ENCODE peak calls at places on chromosomes 6 and 20, in five cellular contexts. C, D, I, F and S are unnamed samples.

GRCh38 chr6:56102216-56102615 is 145.2 kb downstream of the COL21A1 start:
- DNase-seq in I (no peak), D (no peak), F (peak), C (no peak), S (no peak)

GRCh38 chr20:49045440-49046086 is 549 bp upstream of the CSE1L start:
- DNase-seq in C (no peak), I (peak), F (no peak), D (peak), S (peak)

GRCh38 chr6:73050706-73051105 is 174.6 kb downstream of the KHDC1L start:
- DNase-seq in D (no peak), C (no peak), I (no peak), F (no peak), S (no peak)

GRCh38 chr6:39892490-39893129 is 41.7 kb downstream of the MOCS1 start:
- DNase-seq in I (peak), D (peak), C (peak), F (peak), S (no peak)

GRCh38 chr20:667351-668034 is 8.1 kb downstream of the SCRT2 start:
- DNase-seq in D (peak), C (peak), I (peak), F (peak), S (peak)

GRCh38 chr6:133467982-133468380 is 226.8 kb downstream of the EYA4 start:
- DNase-seq in C (no peak), F (no peak), I (no peak), D (peak), S (no peak)

GRCh38 chr6:6221829-6222535 is 98.5 kb downstream of the F13A1 start:
- DNase-seq in F (peak), C (peak), D (no peak), I (peak), S (no peak)

GRCh38 chr20:1792274-1792673 is 102.9 kb upstream of the SIRPA start:
- DNase-seq in D (no peak), F (peak), I (no peak), C (no peak), S (no peak)

GRCh38 chr20:23350007-23350854 is at the start of gene NXT1:
- DNase-seq in C (peak), I (peak), D (peak), F (peak), S (peak)
- TF ChIP-seq CTCF in C (no peak), I (no peak), D (no peak), F (no peak), S (no peak)

GRCh38 chr6:31663087-31663960 is 1.5 kb downstream of the GPANK1 start:
- DNase-seq in F (peak), D (peak), I (no peak), C (no peak), S (no peak)

GRCh38 chr6:31661867-31662723 is 1.5 kb upstream of the C6orf47 start:
- DNase-seq in I (peak), F (no peak), C (no peak), D (no peak), S (no peak)

GRCh38 chr6:31665501-31666336 is at the start of gene CSNK2B:
- DNase-seq in D (peak), F (peak), I (peak), C (peak), S (peak)

GRCh38 chr6:31664790-31665500 is at the start of gene GPANK1:
- DNase-seq in F (peak), I (peak), D (peak), C (peak), S (peak)

GRCh38 chr6:31663961-31664789 is 622 bp downstream of the GPANK1 start:
- DNase-seq in I (no peak), D (peak), C (no peak), F (peak), S (peak)
- TF ChIP-seq CTCF in I (no peak), D (no peak), C (no peak), F (no peak), S (no peak)

DNA sequence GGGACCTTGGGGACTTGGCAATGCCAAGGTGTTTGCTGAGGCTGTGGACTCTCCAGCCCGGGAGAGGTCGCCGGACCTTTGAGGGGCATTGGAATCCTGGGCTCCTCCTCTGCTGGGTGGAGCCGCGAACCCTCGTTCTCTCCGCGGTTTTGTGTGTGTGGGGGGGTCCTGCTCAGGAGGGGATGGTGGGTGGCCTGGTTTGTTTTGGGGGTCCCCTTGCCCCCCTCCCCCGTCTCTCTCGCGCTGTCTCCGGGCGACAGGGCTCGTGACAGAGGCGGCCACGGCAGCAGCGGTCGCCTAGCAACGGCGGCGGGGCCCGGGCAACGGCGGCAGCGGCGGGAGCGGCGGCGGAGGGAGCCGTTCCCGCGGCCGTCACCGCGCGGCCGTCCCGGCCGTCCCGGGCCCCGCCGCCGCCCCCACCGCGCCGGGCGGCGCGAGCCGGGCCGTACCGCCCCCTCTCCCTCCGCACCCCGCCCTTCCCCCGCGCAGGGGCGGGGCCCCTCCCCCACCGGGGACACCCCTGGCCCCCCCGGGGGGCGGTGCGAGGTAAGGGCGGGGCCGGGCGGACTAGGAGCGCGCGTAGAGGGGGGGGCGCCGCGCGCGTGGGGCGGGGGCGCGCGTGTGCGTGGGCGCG is 7.8 kb downstream of the SYNGAP1 start:
- DNase-seq in I (peak), C (peak), D (no peak), F (no peak), S (peak)
- TF ChIP-seq CTCF in I (no peak), C (peak), D (no peak), F (no peak), S (no peak)

GRCh38 chr20:43844778-43845614 is 69.7 kb upstream of the TOX2 start:
- DNase-seq in F (peak), I (no peak), D (peak), C (no peak), S (peak)
- TF ChIP-seq CTCF in F (peak), I (no peak), D (peak), C (no peak), S (peak)

DNA sequence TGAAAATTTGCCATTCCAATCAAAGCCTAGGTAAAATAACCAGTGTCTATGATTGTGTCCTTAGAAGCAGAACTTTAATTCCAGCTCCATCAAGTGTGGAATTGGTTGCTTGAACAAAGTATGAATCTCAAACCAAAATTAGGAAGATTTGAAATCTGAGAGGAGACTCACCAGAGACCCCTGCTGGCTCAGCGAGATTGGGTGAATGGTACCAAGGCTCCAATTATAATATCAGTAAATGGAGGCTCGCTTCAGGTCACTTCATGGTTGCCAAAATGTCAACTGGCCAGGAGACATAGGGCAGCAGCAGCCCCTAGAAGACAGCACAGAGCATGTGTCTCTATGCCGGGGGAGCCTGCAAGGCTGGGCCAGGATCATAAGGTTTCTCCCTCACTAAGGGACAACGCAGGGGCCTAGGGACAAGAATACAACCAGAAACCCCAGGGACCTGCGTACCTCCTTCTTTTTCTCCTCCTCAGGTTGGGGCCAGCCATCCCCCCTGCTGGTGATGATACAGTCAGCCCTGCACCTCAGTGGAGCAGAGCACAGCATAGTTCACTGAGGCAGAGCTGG is 14.0 kb downstream of the RBL1 start:
- DNase-seq in F (no peak), C (no peak), I (peak), D (peak), S (no peak)
- TF ChIP-seq CTCF in F (peak), C (peak), I (peak), D (peak), S (no peak)

DNA sequence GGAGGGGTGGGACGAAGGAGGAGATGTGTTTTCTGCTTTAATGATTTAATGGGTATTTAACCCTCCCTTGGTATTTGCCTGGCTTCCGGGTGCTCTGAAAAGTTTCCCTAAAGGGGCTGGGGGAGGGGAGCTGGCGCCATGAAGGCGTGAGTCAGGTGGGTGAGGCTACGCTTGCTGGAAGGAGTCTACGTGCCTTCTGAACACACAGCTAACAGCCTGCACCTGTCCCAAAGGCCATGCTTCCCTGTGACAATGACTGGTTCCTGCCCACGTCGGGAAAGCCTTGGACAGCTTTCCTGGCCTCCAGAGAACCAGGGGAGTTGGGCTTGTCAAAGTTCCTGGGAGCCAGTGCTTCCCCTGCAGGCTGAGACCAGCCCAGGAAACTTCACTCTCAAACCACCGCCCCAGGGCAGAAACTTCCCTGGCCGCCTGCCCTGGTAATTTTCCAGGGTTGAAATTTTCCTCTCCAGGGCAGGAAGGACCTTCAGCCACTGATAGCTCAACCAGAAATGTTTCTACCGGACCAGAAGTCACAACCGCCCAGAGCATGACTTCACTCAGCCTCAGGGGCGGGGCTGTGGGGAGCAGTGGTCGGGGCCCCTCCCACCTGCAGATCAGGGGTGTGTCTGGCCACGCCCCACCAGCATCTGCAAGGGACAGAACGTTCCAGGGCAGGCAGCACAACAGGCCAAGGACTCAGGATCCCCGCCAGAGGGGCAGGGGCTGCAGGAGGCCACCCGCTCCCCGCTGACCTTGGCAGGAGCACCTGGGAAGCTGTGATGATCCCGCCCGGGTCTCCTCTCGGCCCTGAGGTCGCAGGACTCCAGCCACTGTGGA is 18.6 kb upstream of the SLCO4A1 start:
- DNase-seq in F (peak), C (peak), I (peak), D (peak), S (peak)
- TF ChIP-seq CTCF in F (no peak), C (no peak), I (no peak), D (peak), S (no peak)

GRCh38 chr6:8194499-8194898 is 92.2 kb upstream of the EEF1E1 start:
- DNase-seq in C (no peak), D (no peak), I (no peak), F (no peak), S (no peak)

GRCh38 chr6:8195714-8196104 is 93.4 kb upstream of the EEF1E1 start:
- DNase-seq in D (no peak), I (no peak), C (no peak), F (no peak), S (no peak)

GRCh38 chr6:8192597-8192996 is 90.2 kb upstream of the EEF1E1 start:
- DNase-seq in D (no peak), F (no peak), C (no peak), I (no peak), S (no peak)

GRCh38 chr6:8193541-8193940 is 91.2 kb upstream of the EEF1E1 start:
- DNase-seq in F (no peak), I (no peak), D (no peak), C (no peak), S (no peak)

DNA sequence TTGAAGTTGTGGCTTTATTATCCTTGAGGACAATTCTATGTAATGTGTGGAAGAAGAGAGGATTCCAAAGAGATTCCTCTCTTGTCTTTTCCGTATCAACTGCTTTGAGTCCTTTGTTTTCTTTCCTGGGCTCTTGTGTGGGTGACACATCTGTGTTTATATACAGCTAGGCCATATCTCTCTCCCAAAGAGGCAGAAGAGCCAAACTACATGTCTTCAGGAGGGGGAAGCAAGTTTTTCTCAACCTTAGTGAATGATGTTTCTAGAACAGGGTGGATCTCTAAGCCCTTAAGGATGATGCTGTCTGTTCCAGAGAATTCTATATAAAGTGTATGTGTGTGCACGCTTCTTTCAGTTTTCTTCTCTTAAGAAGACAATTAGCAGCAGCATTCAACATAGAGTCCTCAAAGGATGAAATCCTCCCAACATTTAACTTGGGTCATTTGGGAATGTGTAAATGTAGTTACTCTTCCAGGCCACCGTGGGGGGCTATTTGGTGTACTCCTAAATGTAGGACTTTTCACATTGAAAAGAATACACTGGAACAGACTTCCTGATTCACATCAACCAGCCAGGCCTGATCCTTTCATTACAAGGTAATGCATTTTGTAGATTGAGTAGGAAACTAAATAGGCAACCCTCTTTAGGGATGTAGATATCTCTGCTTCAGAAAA is 92.8 kb upstream of the EEF1E1 start:
- DNase-seq in I (no peak), F (no peak), D (no peak), C (peak), S (no peak)
- TF ChIP-seq CTCF in I (no peak), F (peak), D (no peak), C (peak), S (no peak)

GRCh38 chr20:47501117-47501482 is 587 bp upstream of the NCOA3 start:
- DNase-seq in I (peak), C (no peak), D (no peak), F (no peak), S (no peak)

GRCh38 chr20:47503685-47504084 is 2.0 kb downstream of the NCOA3 start:
- DNase-seq in D (no peak), C (no peak), I (peak), F (no peak), S (no peak)

GRCh38 chr20:47502271-47502730 is 614 bp downstream of the NCOA3 start:
- DNase-seq in F (no peak), D (peak), C (peak), I (peak), S (no peak)

GRCh38 chr20:47501483-47502270 is at the start of gene NCOA3:
- DNase-seq in I (peak), C (peak), D (peak), F (peak), S (peak)

GRCh38 chr20:47502801-47503239 is 1.1 kb downstream of the NCOA3 start:
- DNase-seq in I (peak), D (peak), C (no peak), F (peak), S (no peak)
- TF ChIP-seq CTCF in I (no peak), D (no peak), C (no peak), F (no peak), S (no peak)